ENCODE peak calls at places on chromosome 10, in four cellular contexts. G, I, M and C are unnamed samples.

GRCh38 chr10:84264611-84265141 is 19.8 kb downstream of the RGR start:
- DNase-seq in G (peak), I (peak), M (peak), C (peak)

GRCh38 chr10:102519246-102519805 is 15.6 kb downstream of the SUFU start:
- DNase-seq in G (no peak), I (no peak), M (peak), C (no peak)

GRCh38 chr10:5538446-5538845 is 13.7 kb downstream of the CALML3 start:
- DNase-seq in G (peak), I (no peak), M (peak), C (no peak)

GRCh38 chr10:124532788-124533187 is 71.2 kb downstream of the LHPP start:
- DNase-seq in G (no peak), I (no peak), M (no peak), C (no peak)

GRCh38 chr10:116748041-116748440 is 5.7 kb upstream of the HSPA12A start:
- DNase-seq in G (peak), I (no peak), M (no peak), C (no peak)

GRCh38 chr10:124619195-124619594 is 125.0 kb downstream of the FAM53B start:
- DNase-seq in G (peak), I (no peak), M (peak), C (peak)

GRCh38 chr10:69051303-69051702 is 36.6 kb upstream of the SRGN start:
- DNase-seq in G (no peak), I (no peak), M (no peak), C (no peak)

GRCh38 chr10:103717341-103718246 is 137.8 kb downstream of the SH3PXD2A start:
- DNase-seq in G (no peak), I (no peak), M (no peak), C (no peak)

GRCh38 chr10:97888641-97889262 is 39.1 kb downstream of the GOLGA7B start:
- DNase-seq in G (peak), I (no peak), M (peak), C (peak)

GRCh38 chr10:82358486-82359097 is 483.6 kb downstream of the NRG3 start:
- DNase-seq in G (no peak), I (no peak), M (no peak), C (no peak)

GRCh38 chr10:61350794-61351193 is 102.4 kb downstream of the TMEM26 start:
- DNase-seq in G (no peak), I (no peak), M (no peak), C (no peak)

GRCh38 chr10:71089162-71089561 is 123.2 kb upstream of the UNC5B start:
- DNase-seq in G (no peak), I (no peak), M (peak), C (peak)

GRCh38 chr10:32139223-32140073 is 83.2 kb upstream of the KIF5B start:
- DNase-seq in G (peak), I (no peak), M (peak), C (peak)

GRCh38 chr10:26890956-26891355 is 30.2 kb upstream of the ABI1 start:
- DNase-seq in G (peak), I (peak), M (peak), C (peak)

GRCh38 chr10:126598009-126598408 is 72.5 kb downstream of the C10orf90 start:
- DNase-seq in G (peak), I (no peak), M (peak), C (no peak)

GRCh38 chr10:4688168-4688567 is 137.8 kb upstream of the AKR1E2 start:
- DNase-seq in G (no peak), I (no peak), M (no peak), C (no peak)

GRCh38 chr10:77493851-77494788 is 143.5 kb downstream of the KCNMA1 start:
- DNase-seq in G (peak), I (no peak), M (no peak), C (no peak)

GRCh38 chr10:101875068-101875688 is 31.6 kb upstream of the KCNIP2 start:
- DNase-seq in G (no peak), I (no peak), M (no peak), C (no peak)

GRCh38 chr10:128373071-128373749 is 247.0 kb upstream of the MKI67 start:
- DNase-seq in G (no peak), I (no peak), M (no peak), C (no peak)

GRCh38 chr10:8034666-8035640 is 19.5 kb upstream of the GATA3 start:
- DNase-seq in G (peak), I (no peak), M (no peak), C (no peak)

GRCh38 chr10:60428387-60428737 is 38.7 kb upstream of the ANK3 start:
- DNase-seq in G (peak), I (no peak), M (no peak), C (no peak)

GRCh38 chr10:116826803-116827202 is 22.5 kb upstream of the ENO4 start:
- DNase-seq in G (peak), I (no peak), M (no peak), C (no peak)

GRCh38 chr10:110029448-110029847 is 21.7 kb downstream of the ADD3 start:
- DNase-seq in G (no peak), I (no peak), M (no peak), C (no peak)

GRCh38 chr10:95519132-95519487 is 42.1 kb downstream of the SORBS1 start:
- DNase-seq in G (no peak), I (no peak), M (peak), C (no peak)

GRCh38 chr10:9681655-9682054 is 1336.0 kb upstream of the CELF2 start:
- DNase-seq in G (no peak), I (no peak), M (no peak), C (no peak)

GRCh38 chr10:62724465-62724864 is 80.1 kb upstream of the ADO start:
- DNase-seq in G (no peak), I (no peak), M (no peak), C (no peak)

GRCh38 chr10:71267508-71268240 is 51.4 kb upstream of the SLC29A3 start:
- DNase-seq in G (no peak), I (no peak), M (no peak), C (no peak)

GRCh38 chr10:128047991-128048826 is 78.0 kb downstream of the MKI67 start:
- DNase-seq in G (peak), I (no peak), M (no peak), C (no peak)

GRCh38 chr10:18829259-18829658 is 170.0 kb downstream of the ARL5B start:
- DNase-seq in G (no peak), I (no peak), M (no peak), C (no peak)

GRCh38 chr10:77637986-77638765 is 568 bp upstream of the KCNMA1 start:
- DNase-seq in G (peak), I (peak), M (no peak), C (no peak)

GRCh38 chr10:16728266-16728665 is 89.0 kb downstream of the RSU1 start:
- DNase-seq in G (no peak), I (no peak), M (no peak), C (no peak)

GRCh38 chr10:90947025-90947960 is 26.4 kb upstream of the ANKRD1 start:
- DNase-seq in G (peak), I (no peak), M (no peak), C (no peak)

GRCh38 chr10:6748981-6749630 is 169.0 kb upstream of the PRKCQ start:
- DNase-seq in G (peak), I (no peak), M (no peak), C (no peak)

GRCh38 chr10:32061440-32061839 is 5.2 kb upstream of the KIF5B start:
- DNase-seq in G (no peak), I (no peak), M (no peak), C (no peak)

GRCh38 chr10:66844176-66844947 is 81.5 kb upstream of the LRRTM3 start:
- DNase-seq in G (no peak), I (no peak), M (no peak), C (no peak)

GRCh38 chr10:34535872-34536271 is 279.2 kb downstream of the PARD3 start:
- DNase-seq in G (no peak), I (no peak), M (no peak), C (no peak)